ENCODE peak calls at places on chromosomes 13 and 19, in ten cellular contexts. J is IMR-90, U is left lung, S is fibroblast of lung, F is breast epithelium, R is mucosa of descending colon, D is right atrium auricular region, N is stomach, G is Peyer's patch, B is thoracic aorta. C is an unnamed sample.
A peak's percentile ranks its signal among the peaks of the same experiment; 100 is the strongest.

GRCh38 chr13:23433171-23434153 is at the start of gene SACS:
- DNase-seq in J (peak; percentile 52), U (no peak), S (peak; percentile 80), F (no peak), R (no peak), D (no peak), N (no peak), G (no peak), B (no peak), C (no peak)

GRCh38 chr13:76812206-76812882 is 73.9 kb downstream of the KCTD12 start:
- DNase-seq in J (no peak), U (no peak), S (no peak), F (no peak), R (no peak), D (no peak), N (no peak), G (no peak), B (no peak), C (no peak)

GRCh38 chr13:42047561-42048322 is 706 bp upstream of the DGKH start:
- DNase-seq in J (peak; percentile 70), U (peak; percentile 83), S (peak; percentile 70), F (peak; percentile 54), R (peak; percentile 80), D (peak; percentile 64), N (peak; percentile 57), G (no peak), B (no peak), C (peak; percentile 74)

GRCh38 chr13:73676550-73677040 is 457.6 kb downstream of the KLF12 start:
- DNase-seq in J (no peak), U (no peak), S (no peak), F (no peak), R (no peak), D (no peak), N (no peak), G (no peak), B (no peak), C (peak; percentile 56)

GRCh38 chr13:99590519-99591011 is 89.3 kb downstream of the TM9SF2 start:
- DNase-seq in J (peak; percentile 50), U (no peak), S (peak; percentile 63), F (no peak), R (no peak), D (no peak), N (no peak), G (no peak), B (no peak), C (no peak)

GRCh38 chr19:36775768-36776167 is 3.2 kb upstream of the ZNF850 start:
- DNase-seq in J (no peak), U (no peak), S (peak; percentile 65), F (peak; percentile 54), R (no peak), D (no peak), N (no peak), G (no peak), B (no peak), C (no peak)

GRCh38 chr13:41459754-41460111 is 2.4 kb downstream of the RGCC start:
- DNase-seq in J (no peak), U (no peak), S (no peak), F (no peak), R (no peak), D (no peak), N (no peak), G (no peak), B (no peak), C (no peak)

GRCh38 chr19:22784051-22784450 is at the start of gene ZNF99:
- DNase-seq in J (no peak), U (no peak), S (no peak), F (peak; percentile 81), R (no peak), D (peak; percentile 86), N (no peak), G (no peak), B (peak; percentile 5), C (no peak)

GRCh38 chr13:51844862-51845573 is at the start of gene TMEM272:
- DNase-seq in J (peak; percentile 11), U (peak; percentile 88), S (peak; percentile 20), F (no peak), R (peak; percentile 71), D (no peak), N (peak; percentile 57), G (peak; percentile 29), B (no peak), C (peak; percentile 42)

GRCh38 chr13:106532111-106532929 is 3.1 kb downstream of the EFNB2 start:
- DNase-seq in J (peak; percentile 32), U (no peak), S (peak; percentile 63), F (no peak), R (peak; percentile 46), D (no peak), N (no peak), G (no peak), B (no peak), C (peak; percentile 37)

GRCh38 chr13:39406688-39407087 is 196.3 kb downstream of the LHFPL6 start:
- DNase-seq in J (no peak), U (no peak), S (no peak), F (no peak), R (no peak), D (no peak), N (no peak), G (no peak), B (no peak), C (no peak)

GRCh38 chr19:44585371-44586141 is 27.8 kb upstream of the IGSF23 start:
- DNase-seq in J (peak; percentile 53), U (no peak), S (peak; percentile 64), F (no peak), R (no peak), D (no peak), N (no peak), G (no peak), B (no peak), C (no peak)

GRCh38 chr13:44280461-44280860 is 93.2 kb upstream of the SERP2 start:
- DNase-seq in J (peak; percentile 81), U (no peak), S (peak; percentile 84), F (no peak), R (no peak), D (no peak), N (no peak), G (no peak), B (no peak), C (no peak)

GRCh38 chr19:5953680-5954213 is 24.2 kb downstream of the RANBP3 start:
- DNase-seq in J (no peak), U (no peak), S (peak; percentile 55), F (no peak), R (no peak), D (no peak), N (no peak), G (no peak), B (no peak), C (no peak)
- H3K4me3 ChIP-seq in J (no peak overlapping the region), U (no peak overlapping the region), S (no peak overlapping the region), F (no peak overlapping the region), R (no peak overlapping the region), D (no peak overlapping the region), N (no peak overlapping the region), G (no peak overlapping the region), B (peak overlapping the region; percentile 46), C (no peak overlapping the region)

DNA sequence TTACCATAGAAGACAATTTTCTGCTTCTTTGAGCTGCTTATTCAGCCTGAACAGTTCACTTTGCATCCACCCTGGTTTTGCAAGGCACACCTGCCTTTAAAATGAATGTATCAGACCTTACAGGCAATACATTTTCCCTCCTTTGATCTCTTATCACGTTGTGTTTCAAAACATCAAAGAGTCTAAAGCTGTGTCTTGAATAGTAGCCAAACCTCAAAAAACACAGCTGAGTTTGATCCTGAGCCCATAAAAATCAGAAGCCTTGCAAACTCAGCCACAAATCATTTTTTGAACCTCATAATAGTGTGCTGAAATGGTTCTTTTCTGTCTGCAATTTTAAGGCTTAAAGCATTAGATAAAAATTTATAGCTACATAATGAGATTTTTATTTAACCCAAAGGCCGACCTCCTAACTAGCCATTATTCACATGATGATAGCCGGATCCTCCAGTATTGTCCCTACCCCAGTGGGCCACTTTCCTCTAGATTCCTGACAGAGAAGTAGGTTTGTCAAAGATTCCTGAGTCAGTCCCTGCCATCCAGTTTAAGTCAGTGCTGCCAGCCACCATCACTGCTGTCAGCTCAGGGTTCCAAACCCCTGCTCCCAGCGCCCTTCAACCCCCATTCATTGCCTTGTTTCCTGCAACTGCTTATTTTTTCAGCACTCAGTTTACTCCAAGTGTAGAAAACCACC is 71.8 kb downstream of the CAB39L start:
- DNase-seq in J (no peak), U (no peak), S (peak; percentile 65), F (no peak), R (no peak), D (no peak), N (no peak), G (no peak), B (no peak), C (no peak)
- H3K4me1 ChIP-seq in J (peaks cover 11% of the 10 kb centered on the region), U (no peaks in the 10 kb centered on the region), S (peaks cover 4% of the 10 kb centered on the region), F (no peaks in the 10 kb centered on the region), R (no peaks in the 10 kb centered on the region), D (no peaks in the 10 kb centered on the region), N (peaks cover 11% of the 10 kb centered on the region), G (peaks cover 9% of the 10 kb centered on the region), B (peaks cover 31% of the 10 kb centered on the region), C (no peaks in the 10 kb centered on the region)

GRCh38 chr13:27559714-27560113 is 60.6 kb downstream of the LNX2 start:
- DNase-seq in J (no peak), U (no peak), S (no peak), F (no peak), R (no peak), D (no peak), N (no peak), G (no peak), B (no peak), C (no peak)

GRCh38 chr13:27551563-27551962 is 68.8 kb downstream of the LNX2 start:
- DNase-seq in J (no peak), U (no peak), S (no peak), F (no peak), R (no peak), D (no peak), N (no peak), G (no peak), B (no peak), C (no peak)

GRCh38 chr13:27556109-27556508 is 64.2 kb downstream of the LNX2 start:
- DNase-seq in J (peak; percentile 78), U (no peak), S (peak; percentile 67), F (no peak), R (no peak), D (no peak), N (no peak), G (no peak), B (no peak), C (no peak)
- TF ChIP-seq CTCF in J (peak; percentile 43), U (no peak), S (peak; percentile 32), F (no peak), R (no peak), D (peak; percentile 28), N (no peak), G (no peak), B (no peak), C (no peak)

DNA sequence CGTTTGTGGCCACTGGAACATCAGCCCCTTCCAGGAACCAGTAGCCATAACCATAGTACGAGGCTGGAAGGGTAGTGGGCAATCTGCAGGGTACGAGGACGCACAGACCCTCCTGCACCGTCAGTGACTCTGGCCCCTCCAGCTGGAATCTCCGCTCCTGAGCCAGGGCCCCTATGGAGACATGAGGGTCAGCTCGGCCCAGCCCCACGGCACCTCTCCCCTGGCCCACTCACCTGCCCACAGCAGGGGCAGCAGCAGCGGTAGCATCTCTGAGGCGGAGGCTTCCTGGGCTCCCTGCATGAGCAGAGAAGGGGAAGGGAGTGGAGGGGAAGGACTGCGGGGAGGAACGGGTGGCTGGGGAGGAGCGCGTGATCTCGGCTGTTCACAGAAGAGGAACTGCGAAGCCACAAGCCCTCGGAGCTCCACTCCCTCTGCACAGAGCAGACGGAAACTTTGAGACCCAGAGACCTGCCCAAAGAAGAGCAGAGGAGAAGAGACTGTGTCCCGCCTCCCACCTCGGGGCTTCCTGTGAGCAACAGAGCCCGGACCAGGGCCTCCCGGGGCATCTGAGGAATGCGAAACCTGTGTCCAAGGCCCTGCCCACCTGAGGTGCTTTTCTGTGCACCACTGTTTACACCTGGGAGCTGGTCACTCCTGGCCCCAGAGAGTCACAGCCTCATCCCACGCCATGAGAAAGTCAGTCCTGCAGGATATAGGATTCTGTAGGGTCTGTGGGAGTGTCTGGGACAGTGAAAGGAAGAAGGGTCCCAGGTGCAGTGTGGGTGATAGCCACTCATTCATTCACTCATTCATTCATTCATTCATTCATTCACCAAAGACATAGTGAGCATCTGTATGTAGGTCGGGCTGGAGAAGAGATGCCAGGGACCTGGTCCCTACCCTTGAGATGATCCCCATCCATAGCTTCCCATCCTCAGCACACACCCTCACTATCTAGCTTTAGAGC is at the start of gene SIGLEC6:
- DNase-seq in J (no peak), U (peak; percentile 92), S (no peak), F (no peak), R (peak; percentile 38), D (no peak), N (peak; percentile 37), G (peak; percentile 87), B (no peak), C (peak; percentile 30)
- H3K4me3 ChIP-seq in J (no peak within 1 kb of the TSS), U (no peak within 1 kb of the TSS), S (no peak within 1 kb of the TSS), F (no peak within 1 kb of the TSS), R (no peak within 1 kb of the TSS), D (no peak within 1 kb of the TSS), N (peak within 1 kb of the TSS; percentile 11), G (no peak within 1 kb of the TSS), B (no peak within 1 kb of the TSS), C (no peak within 1 kb of the TSS)

C was measured in colonic mucosa.